ENCODE peak calls at places on chromosomes 12 and 14, in ten cellular contexts. A is Peyer's patch, J is stomach, C is fibroblast of lung, W is A549, O is mesothelial cell of epicardium, D is fibroblast of pulmonary artery, Y is astrocyte, K is colonic mucosa, V is PC-3. L is an unnamed sample.

GRCh38 chr12:111586986-111587385 is 12.1 kb downstream of the ATXN2 start:
- DNase-seq in W (no peak), J (no peak), V (no peak), O (no peak), Y (no peak), C (no peak), K (no peak), A (no peak), D (no peak), L (no peak)

GRCh38 chr14:44961151-44961729 is 507 bp downstream of the KLHL28 start:
- DNase-seq in A (peak), J (peak), C (peak), V (peak), O (no peak), Y (peak), W (peak), K (peak), D (peak), L (peak)

GRCh38 chr12:48863296-48863695 is 2.4 kb downstream of the RND1 start:
- DNase-seq in A (no peak), O (no peak), V (no peak), D (no peak), W (no peak), K (no peak), C (no peak), Y (no peak), J (no peak), L (no peak)

GRCh38 chr12:66497000-66497897 is 181.6 kb downstream of the GRIP1 start:
- DNase-seq in A (no peak), V (no peak), C (no peak), D (peak), Y (no peak), O (no peak), K (no peak), W (no peak), J (no peak), L (no peak)

GRCh38 chr14:37901978-37902377 is 305.7 kb upstream of the SSTR1 start:
- DNase-seq in O (no peak), K (no peak), V (no peak), J (no peak), D (no peak), W (no peak), Y (peak), C (peak), A (no peak), L (peak)

GRCh38 chr14:38342803-38343202 is 86.9 kb upstream of the CLEC14A start:
- DNase-seq in A (no peak), Y (peak), W (no peak), V (peak), K (no peak), O (no peak), C (peak), D (peak), J (no peak), L (no peak)

GRCh38 chr14:105489607-105490317 is 1.3 kb upstream of the TEDC1 start:
- DNase-seq in K (peak), V (peak), A (peak), W (peak), Y (peak), J (peak), O (peak), C (peak), D (peak), L (peak)

GRCh38 chr14:21990116-21990515 is 316.5 kb upstream of the OR4E1 start:
- DNase-seq in Y (no peak), D (peak), O (no peak), K (no peak), A (no peak), V (peak), J (no peak), W (peak), C (no peak), L (no peak)

GRCh38 chr12:47768323-47768811 is 4.7 kb upstream of the SLC48A1 start:
- DNase-seq in O (no peak), K (no peak), C (peak), D (peak), V (peak), A (no peak), Y (peak), J (no peak), W (peak), L (no peak)

GRCh38 chr12:26935636-26936378 is 2.0 kb downstream of the INTS13 start:
- DNase-seq in V (peak), K (no peak), D (no peak), W (no peak), A (no peak), J (no peak), O (no peak), C (no peak), Y (no peak), L (no peak)

GRCh38 chr14:63874223-63874622 is 21.4 kb downstream of the SYNE2 start:
- DNase-seq in C (no peak), W (no peak), A (no peak), O (no peak), K (no peak), D (no peak), V (no peak), J (no peak), Y (no peak), L (no peak)

GRCh38 chr12:95790025-95790911 is at the start of gene NTN4:
- DNase-seq in O (peak), K (peak), A (peak), D (no peak), Y (no peak), C (peak), W (peak), J (peak), V (peak), L (no peak)

GRCh38 chr14:77344597-77344996 is 23.8 kb downstream of the GSTZ1 start:
- DNase-seq in D (no peak), A (no peak), C (no peak), Y (no peak), K (no peak), O (no peak), W (no peak), J (no peak), V (peak), L (no peak)

DNA sequence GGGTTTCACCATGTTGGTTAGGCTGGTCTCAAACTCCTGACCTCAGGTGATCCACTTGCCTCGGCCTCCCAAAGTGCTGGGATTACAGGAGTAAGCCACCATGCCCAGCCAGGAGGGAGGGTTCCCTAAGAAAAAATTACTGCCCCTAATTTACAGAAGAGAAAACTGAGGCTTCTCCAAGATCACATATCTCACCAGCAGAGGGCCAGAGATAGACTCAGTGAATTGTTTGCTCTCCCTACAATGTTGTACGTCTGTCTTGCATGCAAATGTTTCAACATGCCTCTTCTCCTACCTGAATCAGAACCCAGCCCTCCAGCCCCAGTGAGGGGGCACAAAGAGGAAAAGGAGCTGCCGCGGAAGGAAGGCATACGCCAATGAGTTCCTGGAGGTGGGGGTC is 48.3 kb upstream of the TMEM263 start:
- DNase-seq in Y (no peak), C (no peak), O (no peak), V (no peak), W (no peak), D (no peak), A (no peak), K (no peak), J (no peak), L (no peak)
- TF ChIP-seq CTCF in Y (no peak), C (no peak), O (no peak), V (peak), W (no peak), D (no peak), A (no peak), K (no peak), J (no peak), L (no peak)

DNA sequence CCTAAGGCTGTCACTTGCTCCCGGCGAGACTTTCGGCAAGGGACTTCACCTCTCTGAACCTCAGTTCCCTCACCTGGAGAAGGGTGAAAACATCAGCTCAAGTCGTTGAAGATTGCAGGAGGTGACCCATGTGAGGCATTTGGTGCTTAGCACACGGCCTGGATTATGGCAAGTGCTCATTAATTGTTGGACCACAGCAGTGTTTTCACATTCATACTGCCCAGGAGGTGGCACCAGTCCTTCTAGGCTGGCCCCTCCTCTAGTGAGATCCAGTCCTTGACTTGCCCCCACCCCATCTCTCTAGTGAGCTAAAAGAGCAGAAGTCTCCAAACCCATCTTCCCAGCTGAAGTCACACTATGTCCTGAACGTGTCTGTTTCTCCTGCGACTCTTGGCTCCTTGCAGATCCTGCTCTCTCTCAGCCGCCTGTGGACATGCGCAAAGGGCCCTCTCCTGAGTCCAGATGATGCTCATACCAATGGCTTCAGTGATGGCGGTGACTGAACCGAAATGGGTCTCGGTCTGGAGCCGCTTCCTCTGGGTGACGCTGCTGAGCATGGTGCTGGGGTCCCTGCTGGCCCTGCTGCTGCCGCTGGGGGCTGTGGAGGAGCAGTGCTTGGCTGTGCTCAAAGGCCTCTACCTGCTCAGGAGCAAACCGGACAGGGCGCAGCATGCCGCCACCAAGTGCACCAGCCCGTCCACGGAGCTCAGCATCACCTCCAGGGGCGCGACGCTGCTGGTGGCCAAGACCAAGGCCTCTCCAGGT is 1.6 kb downstream of the FICD start:
- DNase-seq in D (peak), C (peak), A (no peak), W (peak), Y (no peak), V (peak), K (no peak), J (no peak), O (no peak), L (no peak)
- TF ChIP-seq CTCF in D (no peak), C (peak), A (no peak), W (no peak), Y (peak), V (peak), K (no peak), J (no peak), O (no peak), L (no peak)

GRCh38 chr14:68140111-68140741 is 320.6 kb downstream of the RAD51B start:
- DNase-seq in K (peak), Y (peak), W (peak), J (peak), C (peak), A (no peak), O (no peak), V (peak), D (peak), L (peak)

GRCh38 chr14:68139466-68140110 is 320.0 kb downstream of the RAD51B start:
- DNase-seq in K (no peak), C (no peak), Y (no peak), J (no peak), O (no peak), D (no peak), A (no peak), W (no peak), V (peak), L (no peak)

GRCh38 chr14:68143341-68143807 is 323.8 kb downstream of the RAD51B start:
- DNase-seq in O (no peak), W (peak), Y (peak), J (peak), A (peak), D (peak), V (peak), K (peak), C (peak), L (peak)

GRCh38 chr14:68141531-68142088 is 322.0 kb downstream of the RAD51B start:
- DNase-seq in K (no peak), O (no peak), J (no peak), C (peak), A (no peak), W (peak), D (peak), V (peak), Y (peak), L (no peak)

GRCh38 chr14:68140801-68141200 is 321.2 kb downstream of the RAD51B start:
- DNase-seq in D (no peak), O (no peak), C (no peak), K (no peak), V (no peak), Y (no peak), A (no peak), J (no peak), W (peak), L (no peak)
- TF ChIP-seq CTCF in D (no peak), O (no peak), C (no peak), K (no peak), V (no peak), Y (no peak), A (no peak), J (no peak), W (no peak), L (no peak)

GRCh38 chr12:98007963-98008362 is 507.4 kb upstream of the TMPO start:
- DNase-seq in C (no peak), A (no peak), V (no peak), Y (no peak), J (no peak), O (no peak), D (no peak), W (no peak), K (no peak), L (no peak)

DNA sequence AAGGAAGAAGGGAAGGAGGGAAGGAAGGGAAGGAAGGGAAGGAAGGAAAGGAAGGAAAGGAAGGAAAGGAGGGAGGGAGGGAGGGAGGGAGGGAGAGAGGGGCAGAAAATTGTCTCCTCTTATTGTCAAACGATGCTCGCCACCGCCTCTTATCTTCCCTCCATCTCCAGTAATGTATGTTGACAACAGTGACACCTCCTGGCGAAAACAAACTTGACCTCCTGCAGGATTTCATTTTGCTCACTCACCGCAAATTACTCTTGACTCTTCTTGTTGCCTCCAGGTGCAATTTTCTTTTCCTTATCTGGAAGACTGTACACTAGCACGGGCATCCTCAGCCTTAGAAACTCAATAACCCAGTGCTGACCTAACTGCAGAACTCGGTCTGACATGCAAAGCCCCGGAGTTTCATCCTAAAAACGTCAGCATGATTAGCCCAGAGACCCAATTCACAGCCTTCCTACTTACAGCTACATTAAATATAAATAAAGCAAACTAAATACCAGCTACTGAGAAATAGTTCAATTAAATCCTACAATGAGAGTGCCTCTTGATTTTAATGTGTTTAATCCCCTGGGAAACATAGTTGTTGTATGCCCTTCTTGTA is 512.4 kb upstream of the TMPO start:
- DNase-seq in C (peak), Y (peak), A (no peak), V (peak), D (peak), O (no peak), W (peak), J (peak), K (peak), L (no peak)
- TF ChIP-seq CTCF in C (peak), Y (peak), A (no peak), V (peak), D (peak), O (peak), W (peak), J (peak), K (no peak), L (peak)

GRCh38 chr12:52951640-52952039 is 2.7 kb downstream of the KRT18 start:
- DNase-seq in Y (no peak), K (no peak), V (no peak), A (no peak), C (no peak), J (no peak), D (no peak), W (no peak), O (no peak), L (no peak)

GRCh38 chr12:52953181-52953841 is 4.4 kb downstream of the KRT18 start:
- DNase-seq in W (peak), C (no peak), O (no peak), Y (no peak), D (no peak), V (no peak), J (no peak), A (no peak), K (no peak), L (no peak)

GRCh38 chr12:52950553-52950952 is 1.6 kb downstream of the KRT18 start:
- DNase-seq in Y (no peak), D (no peak), C (no peak), A (no peak), K (no peak), W (peak), J (no peak), V (no peak), O (no peak), L (no peak)

GRCh38 chr12:52951126-52951525 is 2.2 kb downstream of the KRT18 start:
- DNase-seq in D (no peak), A (no peak), V (no peak), Y (no peak), O (no peak), C (no peak), K (no peak), W (no peak), J (no peak), L (no peak)

GRCh38 chr12:52952082-52952801 is 3.3 kb downstream of the KRT18 start:
- DNase-seq in K (peak), D (no peak), O (no peak), Y (no peak), C (no peak), W (peak), J (peak), V (peak), A (no peak), L (no peak)
- TF ChIP-seq CTCF in K (no peak), D (peak), O (peak), Y (no peak), C (no peak), W (peak), J (no peak), V (peak), A (no peak), L (no peak)